ENCODE peak calls at places on chromosome 3, in six cellular contexts. K, X, Y, N, M and W are unnamed samples.

GRCh38 chr3:48474619-48475018 is 28.1 kb downstream of the ATRIP start:
- DNase-seq in X (no peak), K (no peak), M (no peak), Y (no peak), N (no peak), W (no peak)

GRCh38 chr3:11245276-11245675 is 26.9 kb upstream of the ATG7 start:
- DNase-seq in X (no peak), K (no peak), M (no peak), N (no peak), Y (no peak), W (no peak)

GRCh38 chr3:126835472-126836219 is 131.6 kb downstream of the CHCHD6 start:
- DNase-seq in M (no peak), N (no peak), Y (no peak), K (no peak), X (no peak), W (no peak)

GRCh38 chr3:120705851-120706582 is 24.0 kb upstream of the HGD start:
- DNase-seq in K (no peak), M (no peak), Y (no peak), N (no peak), X (no peak), W (no peak)

GRCh38 chr3:3307491-3307890 is 128.0 kb upstream of the CRBN start:
- DNase-seq in N (no peak), K (no peak), X (no peak), M (no peak), Y (no peak), W (no peak)

GRCh38 chr3:187005827-187006481 is 75.6 kb downstream of the ST6GAL1 start:
- DNase-seq in K (no peak), N (no peak), Y (no peak), X (peak), M (no peak), W (no peak)

GRCh38 chr3:111943533-111943932 is 35.3 kb upstream of the ABHD10 start:
- DNase-seq in Y (no peak), K (no peak), N (no peak), X (no peak), M (no peak), W (no peak)

GRCh38 chr3:132984181-132984580 is 54.0 kb upstream of the TMEM108 start:
- DNase-seq in Y (no peak), X (no peak), N (no peak), K (no peak), M (no peak), W (no peak)

GRCh38 chr3:149575213-149575961 is 82.4 kb downstream of the WWTR1 start:
- DNase-seq in M (no peak), N (no peak), Y (no peak), X (no peak), K (no peak), W (peak)

GRCh38 chr3:4140921-4141320 is 162.2 kb upstream of the SETMAR start:
- DNase-seq in X (no peak), Y (no peak), K (no peak), N (no peak), M (no peak), W (no peak)

GRCh38 chr3:62950227-62950626 is 75.0 kb upstream of the CADPS start:
- DNase-seq in Y (no peak), N (no peak), K (no peak), X (no peak), M (no peak), W (no peak)

GRCh38 chr3:149969110-149969944 is 1.4 kb downstream of the PFN2 start:
- DNase-seq in Y (no peak), M (peak), K (no peak), X (no peak), N (peak), W (peak)

GRCh38 chr3:64011685-64012084 is 11.6 kb downstream of the PSMD6 start:
- DNase-seq in N (no peak), M (no peak), X (no peak), K (no peak), Y (no peak), W (no peak)

GRCh38 chr3:134103470-134103869 is 73.7 kb upstream of the SLCO2A1 start:
- DNase-seq in K (no peak), X (no peak), N (no peak), Y (no peak), M (no peak), W (no peak)

GRCh38 chr3:189096092-189096491 is 75.7 kb upstream of the TPRG1 start:
- DNase-seq in Y (no peak), X (no peak), M (peak), K (no peak), N (no peak), W (no peak)

GRCh38 chr3:126957776-126958637 is 24.9 kb upstream of the PLXNA1 start:
- DNase-seq in Y (no peak), K (no peak), N (no peak), M (no peak), X (no peak), W (no peak)

GRCh38 chr3:8482263-8482662 is 19.4 kb upstream of the LMCD1 start:
- DNase-seq in X (no peak), M (no peak), Y (no peak), K (no peak), N (no peak), W (no peak)

GRCh38 chr3:58041182-58041825 is 33.1 kb downstream of the FLNB start:
- DNase-seq in K (no peak), N (no peak), Y (no peak), M (no peak), X (no peak), W (peak)

GRCh38 chr3:97815149-97815917 is 6.5 kb upstream of the CRYBG3 start:
- DNase-seq in Y (peak), X (peak), N (no peak), K (no peak), M (peak), W (no peak)

GRCh38 chr3:23840521-23840920 is 34.8 kb downstream of the UBE2E1 start:
- DNase-seq in X (no peak), Y (no peak), K (no peak), M (peak), N (no peak), W (no peak)

GRCh38 chr3:175378348-175378747 is 519.2 kb downstream of the NAALADL2 start:
- DNase-seq in M (no peak), X (no peak), Y (no peak), N (no peak), K (no peak), W (no peak)

GRCh38 chr3:160921020-160921635 is 165.1 kb downstream of the PPM1L start:
- DNase-seq in X (no peak), M (peak), K (no peak), N (peak), Y (no peak), W (peak)

GRCh38 chr3:74469713-74470112 is 144.7 kb downstream of the CNTN3 start:
- DNase-seq in M (no peak), K (no peak), N (no peak), X (no peak), Y (no peak), W (no peak)

GRCh38 chr3:144119611-144120010 is 148.0 kb downstream of the DIPK2A start:
- DNase-seq in K (no peak), M (no peak), Y (no peak), N (no peak), X (no peak), W (no peak)

GRCh38 chr3:71584216-71585061 is 911 bp upstream of the FOXP1 start:
- DNase-seq in K (peak), N (peak), X (peak), M (no peak), Y (no peak), W (peak)

GRCh38 chr3:101383156-101383575 is 62.8 kb upstream of the IMPG2 start:
- DNase-seq in Y (no peak), N (no peak), K (no peak), X (no peak), M (no peak), W (no peak)

GRCh38 chr3:193827831-193828230 is 234.8 kb downstream of the OPA1 start:
- DNase-seq in Y (no peak), N (no peak), M (no peak), X (no peak), K (no peak), W (no peak)

GRCh38 chr3:20622304-20622703 is 436.3 kb upstream of the SGO1 start:
- DNase-seq in N (no peak), X (no peak), M (no peak), K (no peak), Y (no peak), W (no peak)

GRCh38 chr3:47365213-47366153 is 15.3 kb upstream of the PTPN23 start:
- DNase-seq in K (no peak), X (no peak), N (peak), Y (no peak), M (no peak), W (no peak)

GRCh38 chr3:192223815-192224214 is 503.5 kb downstream of the FGF12 start:
- DNase-seq in X (no peak), Y (no peak), M (no peak), N (no peak), K (no peak), W (no peak)

GRCh38 chr3:3665546-3665945 is 133.7 kb upstream of the LRRN1 start:
- DNase-seq in M (no peak), X (no peak), K (no peak), N (no peak), Y (no peak), W (peak)

GRCh38 chr3:65829228-65829627 is 209.5 kb downstream of the MAGI1 start:
- DNase-seq in K (no peak), N (no peak), M (no peak), X (no peak), Y (no peak), W (no peak)

GRCh38 chr3:123119802-123120201 is 53.0 kb downstream of the PDIA5 start:
- DNase-seq in Y (no peak), X (no peak), K (no peak), M (no peak), N (no peak), W (no peak)